ENCODE peak calls at places on chromosomes 16 and 17, in five cellular contexts. One of them, this sample, is unnamed.

GRCh38 chr17:54948380-54948779 is 20.1 kb downstream of the COX11 start:
- DNase-seq in astrocyte of the spinal cord: peak
- DNase-seq in A549: no peak
- DNase-seq in ovary: no peak
- DNase-seq in glutamatergic neuron: no peak
- DNase-seq in this sample: no peak

GRCh38 chr16:67986949-67987348 is 6.7 kb upstream of the DPEP3 start:
- DNase-seq in glutamatergic neuron: no peak
- DNase-seq in ovary: no peak
- DNase-seq in A549: no peak
- DNase-seq in astrocyte of the spinal cord: no peak
- DNase-seq in this sample: no peak

GRCh38 chr17:35242158-35242804 is 591 bp upstream of the SLFN5 start:
- DNase-seq in A549: peak
- DNase-seq in ovary: peak
- DNase-seq in astrocyte of the spinal cord: peak
- DNase-seq in glutamatergic neuron: peak
- DNase-seq in this sample: peak

GRCh38 chr17:32240745-32241144 is 24.9 kb upstream of the RHBDL3 start:
- DNase-seq in A549: no peak
- DNase-seq in astrocyte of the spinal cord: no peak
- DNase-seq in glutamatergic neuron: no peak
- DNase-seq in ovary: no peak
- DNase-seq in this sample: no peak

GRCh38 chr16:3095869-3096268 is 3.2 kb downstream of the ZSCAN10 start:
- DNase-seq in A549: peak
- DNase-seq in glutamatergic neuron: no peak
- DNase-seq in ovary: no peak
- DNase-seq in astrocyte of the spinal cord: no peak
- DNase-seq in this sample: peak

GRCh38 chr17:9116861-9117568 is 95.7 kb downstream of the NTN1 start:
- DNase-seq in A549: no peak
- DNase-seq in astrocyte of the spinal cord: no peak
- DNase-seq in ovary: no peak
- DNase-seq in glutamatergic neuron: no peak
- DNase-seq in this sample: no peak

GRCh38 chr17:76373481-76373825 is 11.0 kb upstream of the SPHK1 start:
- DNase-seq in A549: no peak
- DNase-seq in astrocyte of the spinal cord: no peak
- DNase-seq in ovary: no peak
- DNase-seq in glutamatergic neuron: no peak
- DNase-seq in this sample: no peak

GRCh38 chr17:71458322-71458721 is 662.5 kb upstream of the SOX9 start:
- DNase-seq in glutamatergic neuron: no peak
- DNase-seq in ovary: no peak
- DNase-seq in astrocyte of the spinal cord: no peak
- DNase-seq in A549: no peak
- DNase-seq in this sample: no peak

GRCh38 chr17:77746391-77746790 is 212.1 kb upstream of the TNRC6C start:
- DNase-seq in ovary: no peak
- DNase-seq in astrocyte of the spinal cord: no peak
- DNase-seq in A549: no peak
- DNase-seq in glutamatergic neuron: no peak
- DNase-seq in this sample: no peak

GRCh38 chr16:24848065-24848464 is 2.3 kb downstream of the SLC5A11 start:
- DNase-seq in ovary: no peak
- DNase-seq in astrocyte of the spinal cord: peak
- DNase-seq in A549: no peak
- DNase-seq in glutamatergic neuron: no peak
- DNase-seq in this sample: no peak

GRCh38 chr16:10520869-10521578 is 59.4 kb downstream of the EMP2 start:
- DNase-seq in ovary: no peak
- DNase-seq in glutamatergic neuron: no peak
- DNase-seq in A549: no peak
- DNase-seq in astrocyte of the spinal cord: no peak
- DNase-seq in this sample: no peak

GRCh38 chr16:51624083-51624775 is 473.2 kb upstream of the SALL1 start:
- DNase-seq in ovary: no peak
- DNase-seq in astrocyte of the spinal cord: no peak
- DNase-seq in A549: no peak
- DNase-seq in glutamatergic neuron: no peak
- DNase-seq in this sample: no peak

GRCh38 chr17:41992576-41992975 is 24.7 kb downstream of the DNAJC7 start:
- DNase-seq in astrocyte of the spinal cord: no peak
- DNase-seq in glutamatergic neuron: no peak
- DNase-seq in ovary: no peak
- DNase-seq in A549: no peak
- DNase-seq in this sample: no peak

GRCh38 chr16:88799569-88800276 is 3.9 kb upstream of the CDT1 start:
- DNase-seq in ovary: no peak
- DNase-seq in astrocyte of the spinal cord: no peak
- DNase-seq in A549: no peak
- DNase-seq in glutamatergic neuron: no peak
- DNase-seq in this sample: no peak

GRCh38 chr17:75352079-75352569 is 53.4 kb downstream of the GRB2 start:
- DNase-seq in ovary: no peak
- DNase-seq in astrocyte of the spinal cord: no peak
- DNase-seq in glutamatergic neuron: peak
- DNase-seq in A549: no peak
- DNase-seq in this sample: no peak

GRCh38 chr17:37493249-37494027 is 3.7 kb downstream of the DUSP14 start:
- DNase-seq in A549: no peak
- DNase-seq in astrocyte of the spinal cord: peak
- DNase-seq in ovary: no peak
- DNase-seq in glutamatergic neuron: no peak
- DNase-seq in this sample: no peak

GRCh38 chr17:59126809-59127417 is 20.2 kb upstream of the TRIM37 start:
- DNase-seq in A549: no peak
- DNase-seq in glutamatergic neuron: no peak
- DNase-seq in ovary: no peak
- DNase-seq in astrocyte of the spinal cord: no peak
- DNase-seq in this sample: no peak

GRCh38 chr17:76147211-76148014 is 6.4 kb upstream of the FOXJ1 start:
- DNase-seq in glutamatergic neuron: no peak
- DNase-seq in A549: peak
- DNase-seq in ovary: no peak
- DNase-seq in astrocyte of the spinal cord: peak
- DNase-seq in this sample: no peak

GRCh38 chr17:61942085-61942484 is 14.3 kb upstream of the INTS2 start:
- DNase-seq in astrocyte of the spinal cord: no peak
- DNase-seq in A549: no peak
- DNase-seq in glutamatergic neuron: no peak
- DNase-seq in ovary: no peak
- DNase-seq in this sample: no peak

GRCh38 chr17:61943117-61943516 is 15.3 kb upstream of the INTS2 start:
- DNase-seq in ovary: no peak
- DNase-seq in A549: no peak
- DNase-seq in astrocyte of the spinal cord: no peak
- DNase-seq in glutamatergic neuron: no peak
- DNase-seq in this sample: no peak

GRCh38 chr17:61947367-61948078 is 19.7 kb upstream of the INTS2 start:
- DNase-seq in A549: no peak
- DNase-seq in astrocyte of the spinal cord: no peak
- DNase-seq in ovary: no peak
- DNase-seq in glutamatergic neuron: no peak
- DNase-seq in this sample: no peak

DNA sequence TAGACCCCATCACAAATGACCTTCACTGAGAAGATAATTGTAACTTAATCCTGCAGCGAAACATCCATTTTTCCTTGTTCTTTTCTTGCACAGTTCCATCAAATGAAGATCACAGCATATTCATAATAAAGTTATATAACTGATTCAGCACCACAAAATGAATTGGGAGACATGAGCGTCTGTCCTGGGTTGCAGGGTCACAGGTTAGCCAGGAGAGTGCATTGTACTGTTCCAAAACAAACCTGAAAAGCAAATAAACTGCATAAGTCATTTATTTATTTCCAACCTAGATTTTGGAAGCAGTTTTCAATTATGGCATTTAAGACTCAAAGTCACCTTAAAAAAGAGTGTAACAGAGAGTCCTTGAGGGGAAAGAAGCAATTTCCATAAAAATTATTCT is 18.6 kb upstream of the INTS2 start:
- DNase-seq in ovary: no peak
- DNase-seq in glutamatergic neuron: no peak
- DNase-seq in A549: no peak
- DNase-seq in astrocyte of the spinal cord: no peak
- DNase-seq in this sample: no peak
- TF ChIP-seq CTCF in ovary: no peak
- TF ChIP-seq CTCF in glutamatergic neuron: no peak
- TF ChIP-seq CTCF in A549: no peak
- TF ChIP-seq CTCF in astrocyte of the spinal cord: no peak
- TF ChIP-seq CTCF in this sample: no peak

DNA sequence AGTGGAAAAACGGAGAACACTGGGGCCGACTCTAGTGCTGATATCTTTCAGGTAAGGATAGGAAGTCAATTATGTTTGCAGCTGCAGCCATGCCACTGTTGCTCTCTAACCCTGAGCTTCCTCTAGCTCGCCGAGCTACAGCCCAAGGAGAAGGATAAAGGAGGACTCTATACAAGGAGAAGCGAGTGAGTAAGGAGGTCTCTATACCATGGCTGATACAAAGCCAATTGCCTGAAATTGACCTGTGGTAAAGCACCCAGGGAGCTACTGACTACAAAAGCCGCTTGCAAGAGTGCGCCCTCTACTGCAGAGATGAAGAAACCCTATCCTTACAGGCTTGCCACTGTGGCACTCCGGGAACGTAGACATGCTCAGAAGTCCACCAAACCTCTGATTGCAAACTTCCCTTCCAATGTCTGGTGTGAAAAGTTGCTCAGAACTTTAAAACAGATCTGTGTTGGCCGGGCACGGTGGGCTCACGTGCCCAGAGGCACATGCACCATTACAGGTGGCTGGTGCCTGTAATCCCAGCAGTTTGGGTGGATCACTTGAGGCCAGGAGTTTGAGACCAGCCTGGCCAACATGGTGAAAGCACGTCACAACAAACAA is 10.8 kb upstream of the SLC46A1 start:
- DNase-seq in ovary: no peak
- DNase-seq in glutamatergic neuron: peak
- DNase-seq in A549: peak
- DNase-seq in astrocyte of the spinal cord: peak
- DNase-seq in this sample: peak
- TF ChIP-seq CTCF in ovary: no peak
- TF ChIP-seq CTCF in glutamatergic neuron: peak
- TF ChIP-seq CTCF in A549: peak
- TF ChIP-seq CTCF in astrocyte of the spinal cord: peak
- TF ChIP-seq CTCF in this sample: peak

GRCh38 chr17:2122641-2123302 is 67.9 kb downstream of the HIC1 start:
- DNase-seq in A549: no peak
- DNase-seq in ovary: peak
- DNase-seq in glutamatergic neuron: no peak
- DNase-seq in astrocyte of the spinal cord: peak
- DNase-seq in this sample: peak
- TF ChIP-seq CTCF in A549: no peak
- TF ChIP-seq CTCF in ovary: no peak
- TF ChIP-seq CTCF in glutamatergic neuron: no peak
- TF ChIP-seq CTCF in astrocyte of the spinal cord: peak
- TF ChIP-seq CTCF in this sample: no peak

DNA sequence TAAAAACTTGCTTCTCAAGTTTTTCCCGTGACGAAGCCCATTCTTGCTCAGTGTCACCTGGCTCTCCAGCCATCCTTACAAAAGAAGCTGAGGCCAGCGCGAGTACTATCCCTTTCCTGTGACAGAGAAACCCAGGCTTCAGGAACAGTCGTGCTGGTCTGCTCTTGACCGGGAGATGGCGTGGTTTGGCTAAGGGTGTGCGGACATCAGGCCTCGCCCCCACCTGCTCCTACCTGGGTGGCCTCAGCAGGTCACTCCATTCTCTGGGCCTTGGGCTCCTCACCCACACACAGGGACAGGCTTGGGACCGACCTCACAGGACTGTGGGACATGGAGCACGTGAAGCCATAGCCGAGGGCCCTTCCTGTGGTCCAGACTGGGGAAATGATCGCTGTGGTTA is 75.2 kb upstream of the CIBAR2 start:
- DNase-seq in A549: no peak
- DNase-seq in glutamatergic neuron: no peak
- DNase-seq in astrocyte of the spinal cord: no peak
- DNase-seq in ovary: no peak
- DNase-seq in this sample: no peak
- TF ChIP-seq CTCF in A549: no peak
- TF ChIP-seq CTCF in glutamatergic neuron: no peak
- TF ChIP-seq CTCF in astrocyte of the spinal cord: no peak
- TF ChIP-seq CTCF in ovary: no peak
- TF ChIP-seq CTCF in this sample: no peak

GRCh38 chr16:53826658-53827057 is 122.7 kb downstream of the FTO start:
- DNase-seq in ovary: no peak
- DNase-seq in A549: no peak
- DNase-seq in astrocyte of the spinal cord: no peak
- DNase-seq in glutamatergic neuron: no peak
- DNase-seq in this sample: no peak

GRCh38 chr16:53821487-53821886 is 117.5 kb downstream of the FTO start:
- DNase-seq in glutamatergic neuron: no peak
- DNase-seq in A549: no peak
- DNase-seq in astrocyte of the spinal cord: peak
- DNase-seq in ovary: no peak
- DNase-seq in this sample: no peak

GRCh38 chr16:53822936-53823529 is 119.1 kb downstream of the FTO start:
- DNase-seq in astrocyte of the spinal cord: peak
- DNase-seq in glutamatergic neuron: no peak
- DNase-seq in ovary: no peak
- DNase-seq in A549: no peak
- DNase-seq in this sample: peak

GRCh38 chr16:53817812-53818211 is 113.9 kb downstream of the FTO start:
- DNase-seq in astrocyte of the spinal cord: peak
- DNase-seq in glutamatergic neuron: no peak
- DNase-seq in A549: no peak
- DNase-seq in ovary: no peak
- DNase-seq in this sample: no peak

GRCh38 chr16:53821957-53822625 is 118.1 kb downstream of the FTO start:
- DNase-seq in A549: peak
- DNase-seq in glutamatergic neuron: no peak
- DNase-seq in astrocyte of the spinal cord: peak
- DNase-seq in ovary: no peak
- DNase-seq in this sample: no peak
- TF ChIP-seq CTCF in A549: no peak
- TF ChIP-seq CTCF in glutamatergic neuron: no peak
- TF ChIP-seq CTCF in astrocyte of the spinal cord: peak
- TF ChIP-seq CTCF in ovary: no peak
- TF ChIP-seq CTCF in this sample: no peak

DNA sequence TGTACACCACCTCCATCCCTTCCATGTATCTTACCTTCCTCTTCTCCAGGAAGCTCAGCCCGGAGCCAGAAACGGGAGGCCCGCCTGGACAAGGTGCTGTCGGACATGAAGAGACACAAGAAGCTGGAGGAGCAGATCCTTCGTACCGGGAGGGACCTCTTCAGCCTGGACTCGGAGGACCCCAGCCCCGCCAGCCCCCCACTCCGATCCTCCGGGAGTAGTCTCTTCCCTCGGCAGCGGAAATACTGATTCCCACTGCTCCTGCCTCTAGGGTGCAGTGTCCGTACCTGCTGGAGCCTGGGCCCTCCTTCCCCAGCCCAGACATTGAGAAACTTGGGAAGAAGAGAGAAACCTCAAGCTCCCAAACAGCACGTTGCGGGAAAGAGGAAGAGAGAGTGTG is 756 bp upstream of the MVP start:
- DNase-seq in ovary: no peak
- DNase-seq in A549: peak
- DNase-seq in glutamatergic neuron: no peak
- DNase-seq in astrocyte of the spinal cord: no peak
- DNase-seq in this sample: no peak
- TF ChIP-seq CTCF in ovary: no peak
- TF ChIP-seq CTCF in A549: peak
- TF ChIP-seq CTCF in glutamatergic neuron: no peak
- TF ChIP-seq CTCF in astrocyte of the spinal cord: peak
- TF ChIP-seq CTCF in this sample: no peak

GRCh38 chr16:19114359-19115147 is 789 bp downstream of the ITPRIPL2 start:
- DNase-seq in A549: peak
- DNase-seq in glutamatergic neuron: peak
- DNase-seq in astrocyte of the spinal cord: peak
- DNase-seq in ovary: peak
- DNase-seq in this sample: peak
- TF ChIP-seq CTCF in A549: no peak
- TF ChIP-seq CTCF in glutamatergic neuron: no peak
- TF ChIP-seq CTCF in astrocyte of the spinal cord: peak
- TF ChIP-seq CTCF in ovary: peak
- TF ChIP-seq CTCF in this sample: no peak

This sample was measured in GM10248.